ENCODE peak calls at places on chromosomes 16 and 17, in four cellular contexts. W, X, U and K are unnamed samples.
A peak's percentile ranks its signal among the peaks of the same experiment; 100 is the strongest.

GRCh38 chr17:33486135-33486886 is 193.2 kb upstream of the ASIC2 start:
- DNase-seq in X (no peak), U (no peak), W (no peak), K (no peak)

GRCh38 chr16:88999457-89000206 is 22.6 kb upstream of the CBFA2T3 start:
- DNase-seq in W (no peak), U (no peak), X (peak; percentile 88), K (no peak)

GRCh38 chr17:30117548-30118155 is 1.0 kb downstream of the NSRP1 start:
- DNase-seq in X (no peak), W (no peak), U (peak; percentile 17), K (no peak)

GRCh38 chr16:50071075-50071671 is 5.4 kb downstream of the HEATR3 start:
- DNase-seq in W (no peak), X (peak; percentile 55), U (no peak), K (no peak)

GRCh38 chr17:44115585-44116415 is 7.6 kb downstream of the HDAC5 start:
- DNase-seq in U (peak; percentile 43), W (no peak), X (peak; percentile 73), K (peak; percentile 84)

GRCh38 chr17:33398386-33398785 is 105.3 kb upstream of the ASIC2 start:
- DNase-seq in X (no peak), W (no peak), U (no peak), K (no peak)

GRCh38 chr16:1612320-1613111 is at the start of gene CRAMP1:
- DNase-seq in W (no peak), X (peak; percentile 48), U (no peak), K (no peak)

GRCh38 chr16:21097151-21097550 is 53.5 kb downstream of the DNAH3 start:
- DNase-seq in U (peak; percentile 85), W (no peak), X (no peak), K (no peak)

GRCh38 chr17:6047966-6048365 is 22.2 kb upstream of the WSCD1 start:
- DNase-seq in U (no peak), X (no peak), W (no peak), K (no peak)

GRCh38 chr16:67279296-67280089 is at the start of gene PLEKHG4:
- DNase-seq in U (peak; percentile 66), X (peak; percentile 96), W (peak; percentile 13), K (peak; percentile 27)

GRCh38 chr16:67278773-67279295 is 498 bp upstream of the PLEKHG4 start:
- DNase-seq in X (peak; percentile 81), W (no peak), U (no peak), K (peak; percentile 74)

GRCh38 chr16:67282447-67282805 is 3.1 kb downstream of the PLEKHG4 start:
- DNase-seq in U (no peak), X (no peak), W (no peak), K (no peak)

GRCh38 chr16:67281536-67282446 is 2.5 kb downstream of the PLEKHG4 start:
- DNase-seq in U (no peak), X (no peak), W (no peak), K (no peak)

DNA sequence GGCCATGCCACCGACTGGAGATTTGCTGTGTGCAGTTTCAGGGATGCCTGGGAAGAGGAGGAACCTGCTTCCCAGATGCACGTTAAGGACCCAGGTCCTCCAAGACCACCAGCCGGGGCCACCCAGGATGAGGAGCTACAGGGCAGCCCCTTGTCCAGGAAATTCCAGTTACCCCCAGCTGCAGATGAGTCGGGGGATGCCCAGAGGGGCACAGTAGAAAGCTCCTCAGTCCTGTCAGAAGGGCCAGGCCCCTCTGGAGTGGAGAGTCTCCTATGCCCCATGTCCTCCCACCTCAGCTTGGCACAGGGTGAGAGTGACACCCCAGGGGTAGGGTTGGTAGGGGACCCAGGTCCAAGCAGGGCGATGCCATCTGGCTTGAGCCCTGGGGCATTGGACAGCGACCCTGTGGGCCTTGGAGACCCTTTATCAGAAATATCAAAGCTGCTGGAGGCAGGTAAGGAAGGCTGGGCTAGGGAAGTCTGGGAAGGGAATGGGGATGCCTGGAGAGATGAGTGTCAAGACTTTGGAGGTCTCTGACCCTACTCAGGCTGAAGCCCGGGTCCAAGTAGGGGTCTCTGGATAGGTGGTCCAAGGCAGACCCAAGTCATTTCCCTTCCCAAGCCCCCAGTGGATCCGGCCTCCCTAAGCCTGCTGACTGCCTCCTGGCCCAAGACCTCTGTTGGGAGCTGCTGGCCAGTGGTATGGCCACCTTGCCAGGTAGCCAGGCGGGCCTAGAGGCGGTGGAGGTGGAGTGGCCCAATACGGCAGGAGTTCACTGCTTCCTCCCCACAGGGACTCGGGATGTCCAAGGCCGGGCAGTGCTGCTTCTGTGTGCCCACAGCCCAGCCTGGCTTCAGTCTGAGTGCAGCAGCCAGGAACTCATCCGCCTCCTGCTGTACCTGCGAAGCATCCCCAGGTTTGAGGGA is 1.0 kb downstream of the PLEKHG4 start:
- DNase-seq in X (no peak), U (no peak), W (no peak), K (no peak)
- TF ChIP-seq CTCF in X (no peak), U (no peak), W (no peak), K (no peak)

GRCh38 chr17:31825961-31826691 is 32.9 kb downstream of the COPRS start:
- DNase-seq in U (peak; percentile 34), W (no peak), X (no peak), K (no peak)
- TF ChIP-seq CHD1 in U (no peak), W (no peak), X (no peak), K (no peak)

DNA sequence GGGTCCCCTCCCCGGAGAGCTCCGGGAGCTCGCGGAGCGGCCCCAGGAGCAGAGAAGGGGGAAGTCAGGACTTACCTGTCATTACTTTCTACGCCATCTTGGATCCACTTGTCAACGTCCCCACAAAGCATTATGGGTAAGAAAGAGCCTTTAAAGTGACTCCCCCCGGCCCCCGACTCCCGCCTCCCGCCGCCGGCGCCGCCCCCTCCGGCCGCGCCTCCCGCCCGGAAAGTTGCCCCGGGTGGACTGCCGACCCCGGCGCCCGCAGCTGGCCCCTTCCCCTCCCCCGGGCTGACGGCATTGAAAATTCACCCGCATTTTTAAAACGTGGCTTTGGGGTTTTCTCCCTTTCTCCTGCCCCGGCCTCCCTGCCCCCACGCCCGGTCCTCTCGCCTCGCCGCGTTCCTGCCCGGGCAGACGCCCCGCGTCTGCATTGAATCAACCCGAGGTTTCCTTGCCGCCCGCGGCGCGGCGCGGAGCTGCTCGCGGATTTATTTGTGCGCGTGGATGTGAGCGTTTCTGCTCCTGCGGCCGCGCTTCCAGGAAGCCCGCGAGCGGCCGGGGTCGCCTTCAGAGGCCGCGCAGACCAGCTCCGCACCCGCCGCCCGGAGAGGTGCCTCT is at the start of gene HELZ:
- DNase-seq in U (peak; percentile 83), X (peak; percentile 87), W (peak; percentile 25), K (no peak)
- TF ChIP-seq CTCF in U (no peak), X (no peak), W (no peak), K (no peak)

DNA sequence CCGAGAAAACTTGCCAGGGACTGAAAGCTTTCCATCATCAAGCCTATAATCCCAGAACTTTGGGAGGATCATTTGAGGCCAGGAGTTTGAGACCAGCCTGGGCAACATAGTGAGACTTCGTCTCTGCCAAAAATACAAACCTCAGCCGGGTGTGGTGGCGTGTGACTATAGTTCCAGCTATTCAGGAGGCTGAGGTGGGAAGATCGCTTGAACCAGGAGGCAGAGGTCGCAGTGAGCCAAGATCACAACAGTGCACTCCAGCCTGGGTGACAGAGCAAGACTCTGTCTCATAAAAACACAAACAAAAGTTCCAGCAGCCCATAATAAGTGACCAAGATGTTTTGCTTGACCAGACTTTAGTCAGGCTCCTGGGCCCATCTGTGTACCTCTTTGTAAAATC is 1.9 kb downstream of the MEAK7 start:
- DNase-seq in X (no peak), W (no peak), U (no peak), K (no peak)
- TF ChIP-seq CHD1 in X (no peak), W (no peak), U (no peak), K (no peak)